ENCODE peak calls at places on chromosome 1, in eight cellular contexts. Q is osteocyte; T is NCI-H524 treated with DMSO at 0.1 percent for 48 hours; S is activated naive CD4-positive, alpha-beta T cell treated with Interleukin-2 at 50 U/mL for 16 hours; R is M059J; U is DMS53; E is fibroblast of lung; P is cardiac septum. L is an unnamed sample.

GRCh38 chr1:37764888-37765441 is at the start of gene EPHA10:
- DNase-seq in Q (no peak), U (peak), T (peak), R (no peak), S (no peak), E (no peak), P (no peak), L (no peak)

GRCh38 chr1:99590578-99591209 is 55.2 kb upstream of the PALMD start:
- DNase-seq in U (no peak), R (peak), Q (no peak), E (peak), P (no peak), T (no peak), S (no peak), L (no peak)

GRCh38 chr1:2350911-2351655 is 40.3 kb downstream of the MORN1 start:
- DNase-seq in R (peak), Q (no peak), E (no peak), S (no peak), U (no peak), T (no peak), P (peak), L (peak)

GRCh38 chr1:7576946-7577657 is 194.0 kb upstream of the VAMP3 start:
- DNase-seq in P (no peak), S (no peak), Q (no peak), U (peak), R (no peak), E (peak), T (no peak), L (peak)

GRCh38 chr1:111192643-111193519 is 7.6 kb downstream of the DENND2D start:
- DNase-seq in E (no peak), S (no peak), U (no peak), T (no peak), P (no peak), R (peak), Q (no peak), L (no peak)

GRCh38 chr1:228004331-228004871 is 2.4 kb upstream of the WNT3A start:
- DNase-seq in U (peak), E (no peak), R (peak), T (no peak), S (no peak), P (peak), Q (peak), L (peak)

GRCh38 chr1:245888809-245889208 is 618.3 kb downstream of the SMYD3 start:
- DNase-seq in Q (no peak), T (no peak), P (no peak), U (peak), R (peak), S (no peak), E (peak), L (no peak)

GRCh38 chr1:211469113-211469512 is 22.8 kb downstream of the RD3 start:
- DNase-seq in T (no peak), Q (no peak), R (no peak), E (no peak), S (no peak), P (no peak), U (no peak), L (no peak)

GRCh38 chr1:178238722-178239510 is 145.0 kb downstream of the RASAL2 start:
- DNase-seq in S (no peak), Q (no peak), U (peak), T (no peak), E (peak), P (no peak), R (peak), L (no peak)

GRCh38 chr1:228459091-228459993 is 27.8 kb upstream of the RNF187 start:
- DNase-seq in U (peak), S (peak), T (peak), E (peak), P (no peak), R (peak), Q (no peak), L (peak)

GRCh38 chr1:236734141-236734765 is 48.0 kb downstream of the ACTN2 start:
- DNase-seq in S (no peak), R (peak), Q (no peak), E (peak), T (no peak), U (peak), P (no peak), L (no peak)

GRCh38 chr1:96559707-96560588 is 161.6 kb upstream of the PTBP2 start:
- DNase-seq in U (no peak), T (no peak), E (peak), S (no peak), P (no peak), R (peak), Q (no peak), L (no peak)

GRCh38 chr1:198185759-198186158 is 29.0 kb downstream of the NEK7 start:
- DNase-seq in U (no peak), T (no peak), R (no peak), Q (no peak), P (no peak), E (no peak), S (no peak), L (no peak)

GRCh38 chr1:205473966-205474365 is 18.1 kb upstream of the BLACAT1 start:
- DNase-seq in E (no peak), T (no peak), P (no peak), U (no peak), Q (no peak), S (no peak), R (no peak), L (no peak)

GRCh38 chr1:170461362-170461761 is 70.6 kb upstream of the GORAB start:
- DNase-seq in E (peak), Q (no peak), T (no peak), R (peak), S (no peak), U (no peak), P (no peak), L (no peak)

GRCh38 chr1:210377934-210378333 is 49.2 kb downstream of the HHAT start:
- DNase-seq in S (no peak), P (no peak), T (no peak), E (peak), Q (no peak), U (no peak), R (peak), L (no peak)

GRCh38 chr1:228048659-228049333 is 33.7 kb upstream of the ARF1 start:
- DNase-seq in S (no peak), T (no peak), Q (peak), E (no peak), R (no peak), P (no peak), U (no peak), L (peak)

GRCh38 chr1:67170751-67171573 is 4.7 kb downstream of the IL23R start:
- DNase-seq in S (no peak), R (no peak), Q (no peak), E (no peak), T (no peak), U (no peak), P (no peak), L (no peak)

GRCh38 chr1:183080406-183080805 is 57.2 kb downstream of the LAMC1 start:
- DNase-seq in U (no peak), T (no peak), P (no peak), Q (no peak), R (peak), E (peak), S (no peak), L (no peak)

GRCh38 chr1:78340006-78340405 is 150.8 kb upstream of the PTGFR start:
- DNase-seq in T (no peak), U (no peak), E (peak), Q (no peak), S (no peak), R (peak), P (no peak), L (no peak)

GRCh38 chr1:200043330-200043668 is 15.8 kb downstream of the NR5A2 start:
- DNase-seq in S (no peak), E (peak), P (no peak), U (no peak), R (no peak), Q (no peak), T (no peak), L (no peak)